ENCODE peak calls at places on chromosomes 6 and 20, in seven cellular contexts. R is fibroblast of lung, K is DND-41, L is HCT116, W is MM.1S, J is colonic mucosa, B is GM23248. P is an unnamed sample. For H3K9me3, the result is how much of the 10 kb centered on the place peaks cover.

GRCh38 chr6:108117427-108118358 is 43.2 kb upstream of the OSTM1 start:
- DNase-seq in R (peak), K (peak), L (no peak), W (peak), J (no peak), B (peak), P (no peak)

GRCh38 chr6:154457046-154457713 is 53.3 kb downstream of the CNKSR3 start:
- DNase-seq in R (peak), K (no peak), L (no peak), W (no peak), J (no peak), B (no peak), P (no peak)

GRCh38 chr20:61251529-61252393 is at the start of gene CDH4:
- DNase-seq in R (peak), K (no peak), L (no peak), W (no peak), J (no peak), B (peak), P (no peak)

GRCh38 chr6:33314943-33315752 is 1.3 kb upstream of the TAPBP start:
- DNase-seq in R (no peak), K (no peak), L (no peak), W (no peak), J (peak), B (peak), P (no peak)

GRCh38 chr6:165854863-165855593 is 192.0 kb upstream of the PDE10A start:
- DNase-seq in R (no peak), K (no peak), L (no peak), W (no peak), J (no peak), B (no peak), P (no peak)

GRCh38 chr6:106163446-106163965 is 77.4 kb downstream of the PRDM1 start:
- DNase-seq in R (peak), K (peak), L (no peak), W (peak), J (peak), B (peak), P (no peak)

GRCh38 chr6:117034547-117034946 is 157.5 kb downstream of the RFX6 start:
- DNase-seq in R (no peak), K (no peak), L (no peak), W (no peak), J (no peak), B (no peak), P (no peak)

GRCh38 chr6:215335-216034 is 76.8 kb upstream of the DUSP22 start:
- DNase-seq in R (peak), K (no peak), L (no peak), W (no peak), J (no peak), B (peak), P (no peak)

GRCh38 chr6:43492673-43493072 is 15.3 kb downstream of the TJAP1 start:
- DNase-seq in R (peak), K (no peak), L (no peak), W (no peak), J (no peak), B (peak), P (no peak)

GRCh38 chr20:39619386-39619785 is 657.2 kb downstream of the DHX35 start:
- DNase-seq in R (no peak), K (no peak), L (no peak), W (no peak), J (no peak), B (no peak), P (no peak)

GRCh38 chr6:137150072-137150471 is 23.4 kb downstream of the IL22RA2 start:
- DNase-seq in R (no peak), K (peak), L (no peak), W (no peak), J (no peak), B (no peak), P (no peak)

GRCh38 chr6:113859349-113860164 is 2.4 kb downstream of the MARCKS start:
- DNase-seq in R (peak), K (no peak), L (no peak), W (no peak), J (peak), B (peak), P (no peak)

GRCh38 chr6:94893327-94893726 is 684.0 kb upstream of the MANEA start:
- DNase-seq in R (no peak), K (no peak), L (no peak), W (no peak), J (no peak), B (no peak), P (no peak)

GRCh38 chr6:14622135-14622534 is 504.6 kb downstream of the CD83 start:
- DNase-seq in R (no peak), K (peak), L (no peak), W (no peak), J (peak), B (no peak), P (no peak)

GRCh38 chr6:36430351-36430750 is 12.3 kb downstream of the PXT1 start:
- DNase-seq in R (peak), K (no peak), L (no peak), W (no peak), J (no peak), B (no peak), P (no peak)

GRCh38 chr20:39893013-39893685 is 795.9 kb downstream of the MAFB start:
- DNase-seq in R (peak), K (no peak), L (no peak), W (no peak), J (no peak), B (peak), P (no peak)

GRCh38 chr6:35363293-35363750 is 21.0 kb downstream of the PPARD start:
- DNase-seq in R (peak), K (no peak), L (no peak), W (no peak), J (no peak), B (peak), P (no peak)

GRCh38 chr6:22271044-22271443 is 25.8 kb downstream of the PRL start:
- DNase-seq in R (no peak), K (peak), L (no peak), W (peak), J (no peak), B (no peak), P (no peak)

GRCh38 chr6:54107470-54107869 is 3.8 kb upstream of the MLIP start:
- DNase-seq in R (no peak), K (no peak), L (no peak), W (no peak), J (no peak), B (no peak), P (peak)

GRCh38 chr6:106097368-106098231 is 11.5 kb downstream of the PRDM1 start:
- DNase-seq in R (peak), K (peak), L (no peak), W (peak), J (peak), B (peak), P (no peak)

GRCh38 chr6:89436226-89436625 is 3.3 kb downstream of the ANKRD6 start:
- DNase-seq in R (peak), K (no peak), L (no peak), W (peak), J (no peak), B (no peak), P (peak)

GRCh38 chr6:89792881-89793280 is 26.7 kb downstream of the MDN1 start:
- DNase-seq in R (peak), K (peak), L (peak), W (peak), J (no peak), B (peak), P (no peak)

GRCh38 chr20:52268184-52268583 is 76.6 kb upstream of the ZFP64 start:
- DNase-seq in R (peak), K (no peak), L (no peak), W (no peak), J (no peak), B (peak), P (no peak)

GRCh38 chr20:43925786-43926185 is 11.1 kb downstream of the TOX2 start:
- DNase-seq in R (peak), K (peak), L (no peak), W (no peak), J (peak), B (peak), P (peak)

GRCh38 chr6:64459411-64459810 is 823.8 kb downstream of the PHF3 start:
- DNase-seq in R (no peak), K (no peak), L (no peak), W (no peak), J (no peak), B (no peak), P (no peak)

GRCh38 chr6:63663147-63663877 is 27.7 kb downstream of the PHF3 start:
- DNase-seq in R (peak), K (no peak), L (no peak), W (no peak), J (no peak), B (peak), P (no peak)

GRCh38 chr6:2999005-2999620 is 581 bp upstream of the NQO2 start:
- DNase-seq in R (peak), K (peak), L (no peak), W (no peak), J (no peak), B (peak), P (no peak)

GRCh38 chr6:158962371-158962770 is 37.6 kb downstream of the RSPH3 start:
- DNase-seq in R (no peak), K (no peak), L (no peak), W (no peak), J (no peak), B (peak), P (no peak)
- H3K9me3 ChIP-seq in R (under half), K (under half), L (under half), W (under half), J (under half), B (under half), P (under half)

GRCh38 chr6:27228963-27229477 is 18.5 kb upstream of the PRSS16 start:
- DNase-seq in R (no peak), K (no peak), L (no peak), W (no peak), J (no peak), B (no peak), P (no peak)
- H3K9ac ChIP-seq in R (no peak), K (no peak), L (no peak), W (no peak), J (no peak), B (no peak), P (no peak)

GRCh38 chr6:44606976-44607375 is 219.5 kb downstream of the CDC5L start:
- DNase-seq in R (no peak), K (no peak), L (no peak), W (no peak), J (no peak), B (no peak), P (no peak)

GRCh38 chr6:44608175-44608574 is 220.7 kb downstream of the CDC5L start:
- DNase-seq in R (no peak), K (no peak), L (no peak), W (no peak), J (no peak), B (no peak), P (no peak)

GRCh38 chr6:44598679-44599078 is 211.2 kb downstream of the CDC5L start:
- DNase-seq in R (no peak), K (no peak), L (no peak), W (peak), J (no peak), B (no peak), P (no peak)

GRCh38 chr6:44606506-44606905 is 219.0 kb downstream of the CDC5L start:
- DNase-seq in R (no peak), K (no peak), L (no peak), W (no peak), J (no peak), B (peak), P (no peak)

GRCh38 chr6:44603044-44603686 is 215.7 kb downstream of the CDC5L start:
- DNase-seq in R (no peak), K (no peak), L (no peak), W (no peak), J (no peak), B (no peak), P (no peak)
- H3K9me3 ChIP-seq in R (under half), K (under half), L (under half), W (under half), J (under half), B (under half), P (under half)

DNA sequence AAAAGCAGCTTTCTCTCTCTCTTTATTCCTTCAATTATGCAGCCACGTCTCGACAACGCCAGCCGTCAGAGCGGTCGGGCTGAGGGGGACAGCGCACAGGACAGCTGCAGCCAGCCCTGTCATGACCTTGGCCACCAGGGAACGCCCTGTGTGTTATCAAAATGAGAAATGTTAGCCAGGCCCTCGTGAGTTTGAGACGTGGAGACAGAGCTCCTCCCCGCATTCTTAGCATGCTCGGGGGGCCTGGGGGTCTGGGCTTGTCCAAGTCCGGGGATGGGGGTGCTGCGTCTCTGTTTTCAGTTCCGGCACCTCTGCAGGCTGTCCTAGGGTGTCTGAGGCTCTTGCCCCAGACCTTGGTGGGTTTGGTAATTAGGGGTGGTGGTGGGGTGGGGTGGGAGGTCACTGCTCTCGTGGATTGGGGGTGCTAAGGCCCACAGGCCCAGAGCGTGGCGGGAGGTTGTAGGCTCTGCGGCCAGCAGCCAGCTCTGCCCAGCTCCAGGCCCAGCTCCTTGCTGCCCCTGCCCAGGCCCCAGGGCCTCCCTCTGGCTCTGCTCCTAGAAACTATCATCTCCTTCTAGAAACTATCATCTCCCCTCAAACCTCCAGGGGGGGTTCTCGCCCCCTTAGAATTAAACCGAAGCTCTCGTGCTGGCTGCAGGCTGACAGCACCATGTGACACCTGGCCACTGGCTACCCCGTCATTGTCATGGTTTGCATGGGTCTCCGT is 54.3 kb upstream of the GATA5 start:
- DNase-seq in R (no peak), K (no peak), L (no peak), W (no peak), J (no peak), B (no peak), P (no peak)
- H3K9ac ChIP-seq in R (no peak), K (no peak), L (no peak), W (no peak), J (no peak), B (no peak), P (no peak)

DNA sequence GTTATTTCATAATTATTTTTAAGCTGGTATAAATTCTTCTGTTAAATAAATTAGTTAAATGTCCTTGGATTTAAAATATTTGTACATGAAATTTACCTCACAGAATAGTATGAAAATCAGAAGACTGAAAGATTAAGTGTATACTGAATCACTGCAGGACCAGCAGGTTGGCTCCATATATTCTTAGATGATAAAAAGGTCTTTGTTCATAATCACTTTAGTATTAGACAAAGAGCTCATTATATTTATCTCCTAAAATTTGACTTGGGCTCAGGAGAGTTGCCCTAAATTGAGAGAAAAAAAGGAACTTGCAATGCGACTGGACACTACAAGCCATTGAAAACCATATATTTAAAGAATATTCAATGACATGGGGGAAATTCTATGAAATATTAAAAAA is 766.4 kb upstream of the CITED2 start:
- DNase-seq in R (no peak), K (no peak), L (no peak), W (no peak), J (no peak), B (no peak), P (no peak)
- H3K9me3 ChIP-seq in R (under half), K (under half), L (under half), W (under half), J (under half), B (under half), P (under half)

GRCh38 chr6:139841794-139842215 is 467.4 kb upstream of the CITED2 start:
- DNase-seq in R (no peak), K (no peak), L (no peak), W (peak), J (no peak), B (no peak), P (no peak)
- H3K9ac ChIP-seq in R (no peak), K (no peak), L (no peak), W (no peak), J (no peak), B (no peak), P (peak)

GRCh38 chr6:167396659-167397490 is 72.0 kb downstream of the TTLL2 start:
- DNase-seq in R (no peak), K (no peak), L (no peak), W (no peak), J (no peak), B (no peak), P (no peak)
- H3K9me3 ChIP-seq in R (under half), K (under half), L (under half), W (under half), J (under half), B (under half), P (under half)

GRCh38 chr6:143060806-143061596 is at the start of gene AIG1:
- DNase-seq in R (no peak), K (peak), L (peak), W (no peak), J (peak), B (no peak), P (no peak)

GRCh38 chr6:143059616-143060353 is 904 bp upstream of the AIG1 start:
- DNase-seq in R (peak), K (peak), L (peak), W (peak), J (peak), B (peak), P (no peak)

GRCh38 chr6:143061597-143062385 is 1.1 kb downstream of the AIG1 start:
- DNase-seq in R (peak), K (no peak), L (no peak), W (no peak), J (no peak), B (peak), P (no peak)

GRCh38 chr6:143060354-143060805 is 309 bp upstream of the AIG1 start:
- DNase-seq in R (peak), K (peak), L (peak), W (peak), J (peak), B (peak), P (no peak)

GRCh38 chr6:143058987-143059386 is 1.7 kb upstream of the AIG1 start:
- DNase-seq in R (peak), K (no peak), L (no peak), W (no peak), J (no peak), B (no peak), P (no peak)
- H3K9ac ChIP-seq in R (no peak), K (no peak), L (no peak), W (no peak), J (no peak), B (no peak), P (no peak)

GRCh38 chr6:169908403-169908933 is 157.0 kb downstream of the ERMARD start:
- DNase-seq in R (no peak), K (no peak), L (no peak), W (no peak), J (no peak), B (no peak), P (no peak)
- H3K9me3 ChIP-seq in R (under half), K (under half), L (under half), W (under half), J (under half), B (under half), P (under half)

P was measured in SK-N-MC.